ENCODE peak calls at places on chromosomes 6 and 20, in five cellular contexts. X is mammary epithelial cell, T is K562, P is HepG2, I is H9. R is an unnamed sample.

GRCh38 chr6:64736421-64736950 is 970.5 kb downstream of the EYS start:
- DNase-seq in T (no peak), P (no peak), X (no peak), I (no peak), R (no peak)

GRCh38 chr6:116451916-116452315 is 9.3 kb upstream of the CALHM6 start:
- DNase-seq in P (no peak), T (no peak), X (peak), I (no peak), R (no peak)

GRCh38 chr6:165184192-165184979 is 125.0 kb downstream of the C6orf118 start:
- DNase-seq in I (no peak), X (no peak), T (no peak), P (no peak), R (no peak)

GRCh38 chr6:90226257-90226656 is 70.4 kb downstream of the BACH2 start:
- DNase-seq in P (no peak), I (no peak), X (peak), T (no peak), R (no peak)

GRCh38 chr6:100432136-100432535 is 32.6 kb downstream of the SIM1 start:
- DNase-seq in I (no peak), T (no peak), X (no peak), P (no peak), R (no peak)

GRCh38 chr6:141464490-141464889 is 668.2 kb upstream of the GJE1 start:
- DNase-seq in P (no peak), X (peak), I (no peak), T (no peak), R (no peak)

GRCh38 chr6:3841711-3842565 is 7.2 kb upstream of the FAM50B start:
- DNase-seq in P (peak), T (no peak), X (peak), I (no peak), R (no peak)

GRCh38 chr6:153436346-153436745 is 305.3 kb upstream of the RGS17 start:
- DNase-seq in T (no peak), X (peak), I (peak), P (no peak), R (peak)

GRCh38 chr6:31834367-31834703 is 6.8 kb downstream of the HSPA1B start:
- DNase-seq in T (peak), I (peak), X (peak), P (peak), R (no peak)

GRCh38 chr6:31940256-31940664 is 5.6 kb upstream of the CFB start:
- DNase-seq in X (peak), T (no peak), I (no peak), P (peak), R (no peak)

GRCh38 chr20:23147964-23148720 is 62.0 kb upstream of the CD93 start:
- DNase-seq in X (peak), P (peak), T (peak), I (no peak), R (no peak)
- H2AFZ ChIP-seq in X (peak), P (peak), T (peak), I (no peak), R (no peak)

DNA sequence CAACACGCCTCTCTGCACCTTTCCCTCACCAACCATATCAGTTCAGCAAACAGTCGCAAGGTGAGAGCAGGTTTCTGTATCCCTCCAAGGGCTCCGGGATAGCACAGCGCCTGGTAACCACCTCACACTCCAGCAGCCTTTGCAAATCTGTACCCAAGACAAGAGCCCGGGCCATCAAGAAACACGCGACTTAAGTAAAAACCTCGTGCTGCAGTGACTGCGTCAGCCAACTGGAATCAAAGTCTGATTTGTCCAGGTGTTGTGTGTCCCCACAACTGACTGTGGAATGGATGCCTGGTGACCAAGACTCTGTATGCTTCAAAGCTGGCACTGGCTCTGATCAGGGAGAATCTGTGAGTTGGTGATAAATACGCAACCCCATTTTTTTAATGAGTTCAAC is 74.1 kb downstream of the NINL start:
- DNase-seq in X (no peak), I (no peak), T (no peak), P (no peak), R (no peak)
- H3K9ac ChIP-seq in X (no peak), I (no peak), T (no peak), P (no peak), R (no peak)

GRCh38 chr20:3237011-3237957 is 1.7 kb downstream of the SLC4A11 start:
- DNase-seq in I (no peak), P (no peak), X (no peak), T (no peak), R (no peak)
- H2AFZ ChIP-seq in I (no peak), P (no peak), X (no peak), T (no peak), R (peak)

GRCh38 chr20:43914697-43915208 is at the start of gene TOX2:
- DNase-seq in X (no peak), P (no peak), I (peak), T (peak), R (no peak)

GRCh38 chr20:43914286-43914685 is 366 bp upstream of the TOX2 start:
- DNase-seq in X (no peak), P (no peak), I (no peak), T (no peak), R (no peak)

GRCh38 chr20:43915209-43916072 is 789 bp downstream of the TOX2 start:
- DNase-seq in I (peak), X (no peak), P (no peak), T (no peak), R (no peak)

GRCh38 chr20:43911066-43911465 is 3.6 kb upstream of the TOX2 start:
- DNase-seq in P (no peak), I (no peak), T (no peak), X (peak), R (no peak)

DNA sequence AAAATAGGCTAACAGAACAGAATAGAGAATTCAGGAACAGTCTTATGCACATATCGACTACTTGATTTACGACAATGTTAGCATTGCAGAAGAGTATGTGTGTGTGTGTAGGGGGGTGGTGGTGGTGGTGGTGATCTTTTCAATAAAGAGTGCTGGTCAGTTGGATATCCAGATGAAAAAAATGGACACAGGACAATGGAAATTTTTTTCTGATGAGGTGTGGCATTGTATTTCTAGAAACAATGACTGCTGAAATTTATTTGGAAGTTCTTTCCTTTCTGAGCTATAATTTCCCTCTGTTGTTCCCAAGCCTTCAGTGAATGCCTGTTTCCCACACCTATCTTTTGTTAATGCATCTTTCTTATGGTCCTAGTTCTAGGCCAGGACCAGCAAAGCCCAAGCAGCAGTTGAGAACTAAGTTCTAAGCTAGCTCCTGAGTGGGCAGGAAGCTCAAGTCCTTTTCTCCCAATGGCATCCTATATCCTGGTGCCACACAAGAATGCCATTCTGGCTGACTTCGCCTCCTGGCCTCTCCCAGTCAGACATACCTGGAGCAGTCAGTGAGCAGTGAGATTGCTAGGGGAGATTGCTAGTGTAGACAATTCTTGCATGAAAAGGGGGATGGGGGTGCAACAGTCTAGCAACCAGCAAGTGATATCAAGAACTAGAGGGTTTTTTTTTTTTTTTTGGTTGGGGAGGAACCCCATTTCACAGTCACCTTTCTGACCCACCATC is 1.2 kb upstream of the TOX2 start:
- DNase-seq in X (no peak), I (no peak), T (no peak), P (no peak), R (no peak)
- H3K9ac ChIP-seq in X (no peak), I (no peak), T (no peak), P (no peak), R (no peak)